ENCODE peak calls at places on chromosome 11, in nine cellular contexts. One of them, this sample, is unnamed.

GRCh38 chr11:30258679-30259078 is 27.9 kb downstream of the FSHB start:
- DNase-seq in IMR-90: no peak
- DNase-seq in stomach: no peak
- DNase-seq in adrenal gland: no peak
- DNase-seq in HCT116: no peak
- DNase-seq in esophagus squamous epithelium: no peak
- DNase-seq in K562: no peak
- DNase-seq in right lobe of liver: no peak
- DNase-seq in transverse colon: no peak
- DNase-seq in this sample: no peak

GRCh38 chr11:71948314-71949027 is 19.6 kb downstream of the RNF121 start:
- DNase-seq in IMR-90: no peak
- DNase-seq in stomach: peak
- DNase-seq in adrenal gland: peak
- DNase-seq in HCT116: no peak
- DNase-seq in esophagus squamous epithelium: no peak
- DNase-seq in K562: peak
- DNase-seq in right lobe of liver: peak
- DNase-seq in transverse colon: peak
- DNase-seq in this sample: no peak

GRCh38 chr11:8333431-8334401 is 70.0 kb upstream of the LMO1 start:
- DNase-seq in IMR-90: no peak
- DNase-seq in stomach: no peak
- DNase-seq in adrenal gland: no peak
- DNase-seq in HCT116: no peak
- DNase-seq in esophagus squamous epithelium: no peak
- DNase-seq in K562: no peak
- DNase-seq in right lobe of liver: peak
- DNase-seq in transverse colon: no peak
- DNase-seq in this sample: no peak

GRCh38 chr11:74388678-74389327 is 9.4 kb downstream of the PGM2L1 start:
- DNase-seq in IMR-90: peak
- DNase-seq in stomach: peak
- DNase-seq in adrenal gland: peak
- DNase-seq in HCT116: no peak
- DNase-seq in esophagus squamous epithelium: no peak
- DNase-seq in K562: peak
- DNase-seq in right lobe of liver: no peak
- DNase-seq in transverse colon: peak
- DNase-seq in this sample: no peak

GRCh38 chr11:88313441-88313840 is 24.1 kb downstream of the CTSC start:
- DNase-seq in IMR-90: peak
- DNase-seq in stomach: no peak
- DNase-seq in adrenal gland: no peak
- DNase-seq in HCT116: no peak
- DNase-seq in esophagus squamous epithelium: no peak
- DNase-seq in K562: no peak
- DNase-seq in right lobe of liver: no peak
- DNase-seq in transverse colon: no peak
- DNase-seq in this sample: no peak

GRCh38 chr11:124080319-124081001 is 34.8 kb upstream of the VWA5A start:
- DNase-seq in IMR-90: no peak
- DNase-seq in stomach: no peak
- DNase-seq in adrenal gland: no peak
- DNase-seq in HCT116: no peak
- DNase-seq in esophagus squamous epithelium: no peak
- DNase-seq in K562: no peak
- DNase-seq in right lobe of liver: no peak
- DNase-seq in transverse colon: no peak
- DNase-seq in this sample: no peak

GRCh38 chr11:61116426-61117214 is 14.3 kb downstream of the CD5 start:
- DNase-seq in IMR-90: no peak
- DNase-seq in stomach: no peak
- DNase-seq in adrenal gland: no peak
- DNase-seq in HCT116: no peak
- DNase-seq in esophagus squamous epithelium: no peak
- DNase-seq in K562: no peak
- DNase-seq in right lobe of liver: no peak
- DNase-seq in transverse colon: no peak
- DNase-seq in this sample: no peak

GRCh38 chr11:31813242-31813960 is 2.3 kb upstream of the PAX6 start:
- DNase-seq in IMR-90: no peak
- DNase-seq in stomach: no peak
- DNase-seq in adrenal gland: no peak
- DNase-seq in HCT116: no peak
- DNase-seq in esophagus squamous epithelium: no peak
- DNase-seq in K562: no peak
- DNase-seq in right lobe of liver: no peak
- DNase-seq in transverse colon: no peak
- DNase-seq in this sample: no peak

GRCh38 chr11:118401880-118402590 is 629 bp downstream of the ATP5MG start:
- DNase-seq in IMR-90: peak
- DNase-seq in stomach: no peak
- DNase-seq in adrenal gland: no peak
- DNase-seq in HCT116: no peak
- DNase-seq in esophagus squamous epithelium: no peak
- DNase-seq in K562: peak
- DNase-seq in right lobe of liver: no peak
- DNase-seq in transverse colon: no peak
- DNase-seq in this sample: no peak

GRCh38 chr11:10304495-10305261 is at the start of gene ADM:
- DNase-seq in IMR-90: peak
- DNase-seq in stomach: peak
- DNase-seq in adrenal gland: peak
- DNase-seq in HCT116: peak
- DNase-seq in esophagus squamous epithelium: peak
- DNase-seq in K562: peak
- DNase-seq in right lobe of liver: peak
- DNase-seq in transverse colon: peak
- DNase-seq in this sample: peak

GRCh38 chr11:48263416-48263911 is at the start of gene OR4X1:
- DNase-seq in IMR-90: no peak
- DNase-seq in stomach: no peak
- DNase-seq in adrenal gland: no peak
- DNase-seq in HCT116: no peak
- DNase-seq in esophagus squamous epithelium: no peak
- DNase-seq in K562: no peak
- DNase-seq in right lobe of liver: no peak
- DNase-seq in transverse colon: no peak
- DNase-seq in this sample: no peak

GRCh38 chr11:102177974-102178631 is 67.9 kb downstream of the YAP1 start:
- DNase-seq in IMR-90: peak
- DNase-seq in stomach: no peak
- DNase-seq in adrenal gland: no peak
- DNase-seq in HCT116: peak
- DNase-seq in esophagus squamous epithelium: no peak
- DNase-seq in K562: no peak
- DNase-seq in right lobe of liver: no peak
- DNase-seq in transverse colon: no peak
- DNase-seq in this sample: no peak

GRCh38 chr11:5807580-5807979 is 1.1 kb upstream of the OR52N2 start:
- DNase-seq in IMR-90: no peak
- DNase-seq in stomach: no peak
- DNase-seq in adrenal gland: no peak
- DNase-seq in HCT116: no peak
- DNase-seq in esophagus squamous epithelium: no peak
- DNase-seq in K562: no peak
- DNase-seq in right lobe of liver: no peak
- DNase-seq in transverse colon: no peak
- DNase-seq in this sample: no peak

GRCh38 chr11:65915821-65916251 is 3.0 kb downstream of the C11orf68 start:
- DNase-seq in IMR-90: peak
- DNase-seq in stomach: peak
- DNase-seq in adrenal gland: peak
- DNase-seq in HCT116: peak
- DNase-seq in esophagus squamous epithelium: no peak
- DNase-seq in K562: no peak
- DNase-seq in right lobe of liver: no peak
- DNase-seq in transverse colon: peak
- DNase-seq in this sample: peak
- TF ChIP-seq POLR2A in IMR-90: peak
- TF ChIP-seq POLR2A in stomach: no peak
- TF ChIP-seq POLR2A in adrenal gland: no peak
- TF ChIP-seq POLR2A in HCT116: no peak
- TF ChIP-seq POLR2A in esophagus squamous epithelium: peak
- TF ChIP-seq POLR2A in K562: no peak
- TF ChIP-seq POLR2A in right lobe of liver: no peak
- TF ChIP-seq POLR2A in transverse colon: no peak
- TF ChIP-seq POLR2A in this sample: no peak

DNA sequence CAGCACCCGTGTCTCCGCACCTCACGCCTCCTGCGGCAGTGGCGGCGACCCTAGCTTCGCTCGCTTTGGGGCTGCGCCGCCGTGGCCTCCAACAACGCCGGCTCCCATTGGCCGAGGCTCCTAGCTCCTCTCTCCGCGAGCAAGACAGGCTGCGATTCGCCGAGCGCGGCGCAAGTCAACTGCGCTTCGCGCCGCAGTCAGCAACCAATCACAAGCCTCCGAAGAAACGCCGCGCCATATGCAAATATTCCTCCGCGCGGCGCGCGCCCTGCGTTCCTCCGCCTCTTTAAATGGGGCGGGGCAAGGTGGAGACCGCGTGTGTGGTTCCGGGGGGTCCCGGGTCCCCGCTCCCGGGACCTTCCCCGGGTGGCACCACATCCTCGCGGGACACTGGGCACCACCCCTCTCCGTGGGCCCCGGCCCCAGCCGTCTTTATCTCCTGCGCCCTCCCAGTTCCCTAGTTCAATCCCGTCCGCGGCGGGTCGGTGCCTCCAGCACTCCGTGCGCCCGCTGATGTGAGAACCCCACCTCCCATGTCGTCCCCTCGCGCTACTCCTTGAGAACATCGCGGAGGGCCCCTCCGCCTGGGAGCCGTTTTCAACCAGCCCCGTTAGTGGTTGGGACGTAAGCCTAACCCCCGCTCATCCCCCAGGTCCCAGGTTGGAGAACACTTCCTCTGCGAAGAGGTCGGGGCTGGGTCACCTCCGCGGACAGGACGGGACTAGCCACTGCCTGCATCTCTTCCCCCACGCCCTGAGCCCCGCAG is at the start of gene NAP1L4:
- DNase-seq in IMR-90: peak
- DNase-seq in stomach: peak
- DNase-seq in adrenal gland: peak
- DNase-seq in HCT116: peak
- DNase-seq in esophagus squamous epithelium: peak
- DNase-seq in K562: peak
- DNase-seq in right lobe of liver: peak
- DNase-seq in transverse colon: peak
- DNase-seq in this sample: peak
- TF ChIP-seq POLR2A in IMR-90: peak
- TF ChIP-seq POLR2A in stomach: no peak
- TF ChIP-seq POLR2A in adrenal gland: no peak
- TF ChIP-seq POLR2A in HCT116: peak
- TF ChIP-seq POLR2A in esophagus squamous epithelium: peak
- TF ChIP-seq POLR2A in K562: peak
- TF ChIP-seq POLR2A in right lobe of liver: peak
- TF ChIP-seq POLR2A in transverse colon: peak
- TF ChIP-seq POLR2A in this sample: peak

GRCh38 chr11:65027213-65028067 is at the start of gene SNX15:
- DNase-seq in IMR-90: peak
- DNase-seq in stomach: peak
- DNase-seq in adrenal gland: peak
- DNase-seq in HCT116: peak
- DNase-seq in esophagus squamous epithelium: peak
- DNase-seq in K562: peak
- DNase-seq in right lobe of liver: peak
- DNase-seq in transverse colon: peak
- DNase-seq in this sample: peak
- TF ChIP-seq POLR2A in IMR-90: no peak
- TF ChIP-seq POLR2A in stomach: no peak
- TF ChIP-seq POLR2A in adrenal gland: peak
- TF ChIP-seq POLR2A in HCT116: peak
- TF ChIP-seq POLR2A in esophagus squamous epithelium: peak
- TF ChIP-seq POLR2A in K562: peak
- TF ChIP-seq POLR2A in right lobe of liver: peak
- TF ChIP-seq POLR2A in transverse colon: peak
- TF ChIP-seq POLR2A in this sample: no peak

GRCh38 chr11:120326845-120327281 is 1.8 kb downstream of the TLCD5 start:
- DNase-seq in IMR-90: peak
- DNase-seq in stomach: no peak
- DNase-seq in adrenal gland: no peak
- DNase-seq in HCT116: no peak
- DNase-seq in esophagus squamous epithelium: no peak
- DNase-seq in K562: no peak
- DNase-seq in right lobe of liver: no peak
- DNase-seq in transverse colon: no peak
- DNase-seq in this sample: no peak

GRCh38 chr11:120329556-120329955 is 4.5 kb downstream of the TLCD5 start:
- DNase-seq in IMR-90: no peak
- DNase-seq in stomach: no peak
- DNase-seq in adrenal gland: no peak
- DNase-seq in HCT116: no peak
- DNase-seq in esophagus squamous epithelium: no peak
- DNase-seq in K562: no peak
- DNase-seq in right lobe of liver: no peak
- DNase-seq in transverse colon: no peak
- DNase-seq in this sample: no peak

GRCh38 chr11:120327311-120327710 is 2.2 kb downstream of the TLCD5 start:
- DNase-seq in IMR-90: no peak
- DNase-seq in stomach: no peak
- DNase-seq in adrenal gland: no peak
- DNase-seq in HCT116: no peak
- DNase-seq in esophagus squamous epithelium: no peak
- DNase-seq in K562: no peak
- DNase-seq in right lobe of liver: no peak
- DNase-seq in transverse colon: no peak
- DNase-seq in this sample: no peak

GRCh38 chr11:120326228-120326627 is 1.1 kb downstream of the TLCD5 start:
- DNase-seq in IMR-90: peak
- DNase-seq in stomach: no peak
- DNase-seq in adrenal gland: no peak
- DNase-seq in HCT116: no peak
- DNase-seq in esophagus squamous epithelium: no peak
- DNase-seq in K562: no peak
- DNase-seq in right lobe of liver: no peak
- DNase-seq in transverse colon: no peak
- DNase-seq in this sample: no peak

GRCh38 chr11:120324932-120325810 is at the start of gene TLCD5:
- DNase-seq in IMR-90: peak
- DNase-seq in stomach: peak
- DNase-seq in adrenal gland: peak
- DNase-seq in HCT116: peak
- DNase-seq in esophagus squamous epithelium: no peak
- DNase-seq in K562: peak
- DNase-seq in right lobe of liver: peak
- DNase-seq in transverse colon: peak
- DNase-seq in this sample: peak
- TF ChIP-seq POLR2A in IMR-90: peak
- TF ChIP-seq POLR2A in stomach: no peak
- TF ChIP-seq POLR2A in adrenal gland: peak
- TF ChIP-seq POLR2A in HCT116: no peak
- TF ChIP-seq POLR2A in esophagus squamous epithelium: peak
- TF ChIP-seq POLR2A in K562: no peak
- TF ChIP-seq POLR2A in right lobe of liver: peak
- TF ChIP-seq POLR2A in transverse colon: peak
- TF ChIP-seq POLR2A in this sample: no peak